ENCODE peak calls at places on chromosome 19, in four cellular contexts. B is cardiac fibroblast, X is adrenal gland, W is HCT116. G is an unnamed sample.

GRCh38 chr19:36099166-36099785 is 11.7 kb upstream of the OVOL3 start:
- DNase-seq in B (no peak), X (no peak), W (no peak), G (no peak)

GRCh38 chr19:31261651-31262331 is 87.4 kb downstream of the TSHZ3 start:
- DNase-seq in X (peak), W (no peak), B (peak), G (no peak)

GRCh38 chr19:51468545-51468920 is 9.8 kb upstream of the CEACAM18 start:
- DNase-seq in B (no peak), X (no peak), W (no peak), G (no peak)

GRCh38 chr19:58388175-58388526 is 1.1 kb downstream of the RPS5 start:
- DNase-seq in W (no peak), X (no peak), B (no peak), G (no peak)

GRCh38 chr19:5205388-5205787 is 135.2 kb downstream of the PTPRS start:
- DNase-seq in X (no peak), W (no peak), B (no peak), G (no peak)

GRCh38 chr19:51702103-51702753 is 9.1 kb downstream of the SPACA6 start:
- DNase-seq in X (peak), B (peak), W (no peak), G (peak)

GRCh38 chr19:41195675-41196497 is 2.9 kb downstream of the CYP2S1 start:
- DNase-seq in B (peak), W (no peak), X (no peak), G (no peak)

GRCh38 chr19:14434543-14435319 is 1.6 kb downstream of the PKN1 start:
- DNase-seq in X (peak), B (peak), W (no peak), G (peak)

GRCh38 chr19:48442116-48443035 is 3.4 kb upstream of the GRWD1 start:
- DNase-seq in X (no peak), W (no peak), B (no peak), G (no peak)

GRCh38 chr19:45477713-45478453 is 10.1 kb downstream of the FOSB start:
- DNase-seq in X (no peak), W (no peak), B (no peak), G (no peak)
- TF ChIP-seq CTCF in X (no peak), W (no peak), B (no peak), G (no peak)

DNA sequence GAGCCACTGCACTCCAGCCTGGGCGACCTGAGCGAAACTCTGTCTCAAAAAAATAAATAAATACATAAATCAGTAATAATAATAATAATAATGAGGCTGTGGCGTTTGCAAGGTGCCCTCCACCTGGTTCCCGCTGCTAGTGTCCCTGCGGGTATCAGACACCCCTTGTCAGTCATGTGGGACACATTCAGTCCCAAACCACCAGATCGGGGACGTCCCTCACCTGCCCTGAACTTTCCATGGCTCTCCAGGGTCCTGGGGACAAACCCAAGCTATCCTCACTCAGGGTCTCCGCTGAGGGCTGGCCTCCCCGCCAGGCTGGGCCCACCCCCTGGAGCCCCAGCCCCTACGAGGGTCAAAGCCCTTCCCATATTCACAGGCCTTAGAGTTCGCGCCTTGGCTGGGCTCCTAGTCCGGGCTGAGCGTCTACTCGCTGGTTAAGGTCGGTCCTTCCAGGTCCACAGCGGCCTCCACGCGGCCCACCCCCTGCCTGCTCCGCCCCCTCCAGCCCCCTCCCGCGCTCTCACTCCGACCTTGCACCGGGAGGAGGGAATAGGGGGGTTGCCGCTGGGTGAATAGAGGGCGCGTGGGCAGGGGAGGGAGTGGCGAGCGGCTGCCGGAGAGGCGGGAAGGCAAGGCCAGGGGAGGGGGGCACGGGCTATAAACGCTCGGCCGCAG is 349 bp upstream of the KISS1R start:
- DNase-seq in B (no peak), X (no peak), W (no peak), G (no peak)
- TF ChIP-seq CTCF in B (no peak), X (no peak), W (no peak), G (no peak)

DNA sequence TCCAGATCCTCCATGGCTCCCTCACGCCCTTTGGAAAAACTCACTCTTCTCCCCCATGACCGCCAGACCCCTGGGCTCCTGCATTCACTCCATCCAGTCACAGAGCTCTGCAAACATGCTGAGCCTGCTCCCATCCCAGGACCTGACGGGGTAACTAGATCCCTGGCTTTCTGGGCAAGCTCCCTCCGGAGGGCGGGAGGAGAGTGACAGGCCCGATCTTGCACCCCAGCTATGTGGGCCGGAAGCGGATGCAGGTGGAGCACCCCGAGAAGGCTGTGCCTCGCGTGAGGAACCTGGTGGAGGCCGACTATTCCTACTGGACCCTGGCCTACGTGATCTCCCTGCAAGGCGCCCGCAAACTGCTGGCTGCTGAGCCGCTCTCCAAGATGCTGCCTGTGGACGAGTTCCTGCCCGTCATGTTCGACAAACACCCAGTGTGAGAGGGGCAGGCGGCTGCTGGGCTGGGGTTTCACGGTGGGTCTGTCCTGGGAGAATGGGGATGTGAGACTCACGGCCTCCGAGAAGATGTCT is 25.1 kb downstream of the COLGALT1 start:
- DNase-seq in X (no peak), B (no peak), W (no peak), G (no peak)
- TF ChIP-seq CTCF in X (no peak), B (no peak), W (no peak), G (no peak)

GRCh38 chr19:19111967-19112580 is 26.2 kb downstream of the TMEM161A start:
- DNase-seq in B (no peak), W (no peak), X (no peak), G (no peak)

GRCh38 chr19:19113040-19113541 is 25.2 kb downstream of the TMEM161A start:
- DNase-seq in X (no peak), W (no peak), B (peak), G (no peak)

GRCh38 chr19:19111138-19111835 is 27.0 kb downstream of the TMEM161A start:
- DNase-seq in X (no peak), B (no peak), W (no peak), G (no peak)

GRCh38 chr19:19109601-19110000 is 28.7 kb downstream of the TMEM161A start:
- DNase-seq in B (peak), W (no peak), X (no peak), G (no peak)

DNA sequence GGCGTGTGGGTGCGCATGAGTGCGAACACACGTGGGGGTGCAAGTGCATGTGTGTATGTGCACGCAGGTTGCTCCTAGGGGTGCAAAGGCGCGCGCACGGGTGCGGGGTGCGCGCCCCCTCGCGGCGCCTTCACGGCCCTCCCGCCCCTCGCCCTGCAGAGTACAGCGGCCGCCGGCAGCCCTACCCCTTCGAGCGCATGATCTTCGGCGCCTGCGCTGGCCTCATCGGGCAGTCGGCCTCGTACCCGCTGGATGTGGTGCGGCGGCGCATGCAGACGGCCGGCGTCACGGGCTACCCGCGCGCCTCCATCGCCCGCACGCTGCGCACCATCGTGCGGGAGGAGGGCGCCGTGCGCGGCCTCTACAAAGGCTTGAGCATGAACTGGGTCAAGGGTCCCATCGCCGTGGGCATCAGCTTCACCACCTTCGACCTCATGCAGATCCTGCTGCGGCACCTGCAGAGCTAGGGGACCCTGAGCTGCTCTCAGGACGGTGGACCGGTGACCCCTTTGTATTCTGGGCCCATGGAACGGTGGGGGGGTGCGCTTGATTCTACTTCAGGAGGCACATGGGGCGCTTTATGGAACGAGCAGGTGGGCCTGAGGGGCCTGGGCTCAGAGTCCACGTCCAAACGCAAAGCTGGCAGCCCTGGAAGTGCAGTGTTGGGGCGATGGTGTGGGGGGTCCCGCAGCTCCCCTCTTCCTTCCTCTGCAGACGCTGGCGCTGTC is 27.7 kb downstream of the TMEM161A start:
- DNase-seq in X (no peak), B (no peak), W (no peak), G (no peak)
- TF ChIP-seq CTCF in X (no peak), B (no peak), W (no peak), G (no peak)

DNA sequence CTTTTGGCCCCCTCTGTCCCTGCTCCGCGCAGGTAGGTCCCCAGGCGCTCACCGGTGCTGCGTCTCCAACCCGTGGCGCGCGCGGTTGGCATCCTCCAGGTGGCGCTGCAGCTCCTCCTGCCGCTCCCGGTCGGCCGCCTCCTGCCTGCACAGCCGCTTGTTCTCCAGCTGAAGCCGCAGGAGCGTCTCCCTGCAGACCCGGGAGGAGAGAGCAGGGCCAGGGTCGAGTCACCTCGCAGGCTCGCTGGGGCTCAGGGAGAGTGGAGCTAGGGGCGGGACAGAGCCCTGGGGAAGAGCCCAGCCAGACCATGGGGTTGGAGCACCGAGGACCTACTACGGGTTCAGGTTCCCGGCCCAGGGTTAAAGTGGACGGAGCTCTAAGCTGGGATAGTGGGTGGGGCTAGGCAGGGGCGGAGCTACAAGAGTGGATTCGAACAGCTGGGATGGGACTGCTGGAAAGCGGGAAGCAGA is 9.3 kb downstream of the HOOK2 start:
- DNase-seq in B (peak), X (peak), W (no peak), G (peak)
- TF ChIP-seq CTCF in B (peak), X (peak), W (peak), G (peak)

DNA sequence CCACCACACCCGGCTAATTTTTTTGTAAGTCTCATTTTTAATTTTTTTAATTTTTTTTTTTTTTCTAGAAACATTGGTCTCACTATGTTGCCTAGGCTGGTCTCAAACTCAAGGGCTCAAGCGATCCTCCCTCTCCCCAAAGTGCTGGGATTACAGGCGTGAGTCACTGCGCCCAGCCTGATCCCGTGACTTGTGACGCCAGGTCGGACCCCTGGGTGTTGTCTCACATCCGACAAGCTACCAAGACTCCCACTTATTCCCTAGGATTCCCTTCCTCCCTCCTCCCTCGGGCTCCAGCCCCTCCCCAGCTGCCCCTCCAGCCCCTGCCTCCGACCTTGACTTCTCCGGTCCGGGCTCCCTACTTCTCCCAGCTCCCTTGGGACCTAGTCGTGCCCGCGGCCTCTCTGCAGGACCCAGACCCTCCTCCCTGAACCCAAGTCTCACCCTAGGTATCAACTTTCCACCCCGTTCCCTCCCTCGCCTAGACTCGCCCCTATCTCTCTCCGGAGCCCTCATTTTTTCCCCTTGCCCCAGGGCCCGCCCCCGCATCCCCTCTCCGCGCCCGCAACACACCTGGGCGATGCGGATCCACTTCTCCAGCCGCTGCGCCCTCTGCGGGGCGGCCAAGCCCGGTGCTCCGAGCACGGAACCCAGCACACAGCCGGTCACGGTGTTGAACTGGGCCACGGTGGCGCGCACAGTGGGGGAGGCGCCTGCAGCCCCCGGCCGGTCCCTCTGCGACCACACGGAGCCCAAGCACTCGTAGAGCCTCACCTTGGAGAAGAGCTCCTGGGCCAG is 13.1 kb downstream of the RGL3 start:
- DNase-seq in B (no peak), X (no peak), W (no peak), G (peak)
- TF ChIP-seq CTCF in B (peak), X (no peak), W (no peak), G (peak)

DNA sequence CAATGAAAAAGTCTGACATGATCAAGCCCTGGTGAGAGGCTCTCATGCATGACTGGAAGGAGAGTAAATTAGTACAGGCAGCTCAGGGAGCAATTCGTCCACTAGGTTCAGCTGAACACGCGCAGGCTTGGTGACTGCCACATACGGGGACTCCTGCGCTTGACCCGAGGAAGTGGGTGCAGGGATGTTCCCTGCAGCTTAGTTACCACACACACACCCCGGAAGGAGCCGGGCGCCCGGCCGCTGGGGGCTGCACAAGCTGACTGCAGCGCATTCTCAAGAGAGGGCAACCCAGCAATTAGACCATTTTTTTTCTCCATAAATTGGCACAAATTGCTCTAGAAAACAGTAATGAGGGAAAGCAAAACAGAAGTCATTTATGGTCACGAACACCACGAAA is 23.0 kb upstream of the MIER2 start:
- DNase-seq in X (no peak), W (no peak), B (no peak), G (no peak)
- TF ChIP-seq CTCF in X (no peak), W (no peak), B (no peak), G (no peak)

GRCh38 chr19:52991021-52991420 is 22.7 kb upstream of the ERVV-1 start:
- DNase-seq in W (no peak), X (no peak), B (peak), G (peak)

GRCh38 chr19:52995711-52996110 is 18.0 kb upstream of the ERVV-1 start:
- DNase-seq in B (no peak), W (no peak), X (no peak), G (no peak)

GRCh38 chr19:52992109-52993004 is 21.4 kb upstream of the ERVV-1 start:
- DNase-seq in X (no peak), B (peak), W (no peak), G (no peak)

GRCh38 chr19:52991484-52991883 is 22.2 kb upstream of the ERVV-1 start:
- DNase-seq in X (peak), W (no peak), B (peak), G (peak)

GRCh38 chr19:52993342-52994178 is 20.2 kb upstream of the ERVV-1 start:
- DNase-seq in B (peak), W (peak), X (peak), G (no peak)
- TF ChIP-seq CTCF in B (peak), W (no peak), X (peak), G (peak)

GRCh38 chr19:38467541-38468525 is 34.3 kb downstream of the RYR1 start:
- DNase-seq in B (no peak), X (no peak), W (no peak), G (no peak)

GRCh38 chr19:38464421-38465082 is 31.1 kb downstream of the RYR1 start:
- DNase-seq in W (no peak), B (no peak), X (no peak), G (no peak)

GRCh38 chr19:38458991-38459390 is 25.5 kb downstream of the RYR1 start:
- DNase-seq in W (no peak), X (no peak), B (no peak), G (no peak)

GRCh38 chr19:38466050-38466449 is 32.6 kb downstream of the RYR1 start:
- DNase-seq in X (no peak), B (no peak), W (no peak), G (no peak)

DNA sequence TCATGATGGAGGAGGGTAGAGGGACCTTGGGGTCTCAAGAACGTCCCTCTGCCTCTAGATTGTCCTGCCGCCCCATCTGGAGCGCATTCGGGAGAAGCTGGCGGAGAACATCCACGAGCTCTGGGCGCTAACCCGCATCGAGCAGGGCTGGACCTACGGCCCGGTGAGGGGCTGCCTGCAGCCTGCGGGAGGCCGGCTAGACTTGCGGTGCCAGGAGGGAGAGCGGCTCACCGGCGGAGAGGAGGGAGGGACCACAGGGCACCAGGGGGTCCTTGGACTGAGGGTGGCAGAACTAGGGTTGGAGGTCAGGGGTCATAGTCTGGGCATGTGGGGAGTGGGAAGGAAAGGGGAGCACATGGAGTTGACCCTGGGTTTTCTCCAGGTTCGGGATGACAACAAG is 29.9 kb downstream of the RYR1 start:
- DNase-seq in B (no peak), W (no peak), X (no peak), G (no peak)
- TF ChIP-seq CTCF in B (no peak), W (no peak), X (no peak), G (no peak)

GRCh38 chr19:8321067-8321759 is at the start of the genes NDUFA7 and RPS28:
- DNase-seq in B (peak), X (peak), W (peak), G (peak)
- TF ChIP-seq CTCF in B (no peak), X (no peak), W (no peak), G (no peak)

G was measured in MCF 10A.